ENCODE peak calls at places on chromosome 12, in ten cellular contexts. One of them, this sample, is unnamed.

GRCh38 chr12:46208370-46208769 is 60.5 kb downstream of the SLC38A1 start:
- DNase-seq in neuronal stem cell: no peak
- DNase-seq in heart left ventricle: no peak
- DNase-seq in mucosa of descending colon: no peak
- DNase-seq in epithelial cell of esophagus: peak
- DNase-seq in GM23338: no peak
- DNase-seq in fibroblast of lung: no peak
- DNase-seq in suprapubic skin: no peak
- DNase-seq in ascending aorta: no peak
- DNase-seq in GM12865: no peak
- DNase-seq in this sample: no peak

GRCh38 chr12:55694188-55694515 is 13.6 kb downstream of the ITGA7 start:
- DNase-seq in suprapubic skin: peak
- DNase-seq in neuronal stem cell: no peak
- DNase-seq in heart left ventricle: no peak
- DNase-seq in mucosa of descending colon: no peak
- DNase-seq in epithelial cell of esophagus: no peak
- DNase-seq in GM12865: no peak
- DNase-seq in ascending aorta: no peak
- DNase-seq in GM23338: no peak
- DNase-seq in fibroblast of lung: no peak
- DNase-seq in this sample: no peak

GRCh38 chr12:109436181-109436546 is 40.9 kb downstream of the KCTD10 start:
- DNase-seq in suprapubic skin: no peak
- DNase-seq in GM23338: no peak
- DNase-seq in neuronal stem cell: no peak
- DNase-seq in mucosa of descending colon: no peak
- DNase-seq in ascending aorta: no peak
- DNase-seq in fibroblast of lung: no peak
- DNase-seq in heart left ventricle: no peak
- DNase-seq in epithelial cell of esophagus: no peak
- DNase-seq in GM12865: no peak
- DNase-seq in this sample: no peak

GRCh38 chr12:28415755-28416154 is 225.5 kb downstream of the CCDC91 start:
- DNase-seq in heart left ventricle: no peak
- DNase-seq in GM12865: no peak
- DNase-seq in GM23338: peak
- DNase-seq in fibroblast of lung: peak
- DNase-seq in mucosa of descending colon: no peak
- DNase-seq in ascending aorta: no peak
- DNase-seq in suprapubic skin: no peak
- DNase-seq in neuronal stem cell: no peak
- DNase-seq in epithelial cell of esophagus: peak
- DNase-seq in this sample: no peak

GRCh38 chr12:41701943-41702601 is 442.6 kb downstream of the GXYLT1 start:
- DNase-seq in ascending aorta: no peak
- DNase-seq in neuronal stem cell: no peak
- DNase-seq in suprapubic skin: no peak
- DNase-seq in GM12865: no peak
- DNase-seq in GM23338: no peak
- DNase-seq in fibroblast of lung: no peak
- DNase-seq in mucosa of descending colon: no peak
- DNase-seq in epithelial cell of esophagus: no peak
- DNase-seq in heart left ventricle: no peak
- DNase-seq in this sample: no peak

GRCh38 chr12:95303476-95303875 is 85.9 kb downstream of the VEZT start:
- DNase-seq in suprapubic skin: no peak
- DNase-seq in neuronal stem cell: no peak
- DNase-seq in epithelial cell of esophagus: no peak
- DNase-seq in ascending aorta: no peak
- DNase-seq in fibroblast of lung: peak
- DNase-seq in mucosa of descending colon: no peak
- DNase-seq in GM12865: no peak
- DNase-seq in heart left ventricle: no peak
- DNase-seq in GM23338: no peak
- DNase-seq in this sample: no peak

GRCh38 chr12:130953783-130954543 is at the start of gene ADGRD1:
- DNase-seq in heart left ventricle: peak
- DNase-seq in suprapubic skin: no peak
- DNase-seq in GM23338: peak
- DNase-seq in epithelial cell of esophagus: no peak
- DNase-seq in mucosa of descending colon: peak
- DNase-seq in GM12865: peak
- DNase-seq in neuronal stem cell: no peak
- DNase-seq in fibroblast of lung: no peak
- DNase-seq in ascending aorta: peak
- DNase-seq in this sample: peak

GRCh38 chr12:49478949-49479664 is 59.7 kb upstream of the KCNH3 start:
- DNase-seq in heart left ventricle: peak
- DNase-seq in neuronal stem cell: no peak
- DNase-seq in GM12865: no peak
- DNase-seq in ascending aorta: no peak
- DNase-seq in suprapubic skin: no peak
- DNase-seq in epithelial cell of esophagus: peak
- DNase-seq in fibroblast of lung: no peak
- DNase-seq in mucosa of descending colon: no peak
- DNase-seq in GM23338: peak
- DNase-seq in this sample: no peak

GRCh38 chr12:70933133-70933532 is 12.6 kb upstream of the PTPRR start:
- DNase-seq in epithelial cell of esophagus: no peak
- DNase-seq in mucosa of descending colon: no peak
- DNase-seq in suprapubic skin: no peak
- DNase-seq in GM12865: no peak
- DNase-seq in neuronal stem cell: no peak
- DNase-seq in GM23338: no peak
- DNase-seq in ascending aorta: no peak
- DNase-seq in fibroblast of lung: no peak
- DNase-seq in heart left ventricle: no peak
- DNase-seq in this sample: no peak

GRCh38 chr12:16691624-16692023 is 85.7 kb upstream of the LMO3 start:
- DNase-seq in neuronal stem cell: no peak
- DNase-seq in GM23338: peak
- DNase-seq in heart left ventricle: no peak
- DNase-seq in ascending aorta: no peak
- DNase-seq in epithelial cell of esophagus: no peak
- DNase-seq in fibroblast of lung: no peak
- DNase-seq in GM12865: no peak
- DNase-seq in suprapubic skin: no peak
- DNase-seq in mucosa of descending colon: no peak
- DNase-seq in this sample: no peak

GRCh38 chr12:70648831-70649230 is 11.6 kb upstream of the PTPRB start:
- DNase-seq in GM12865: no peak
- DNase-seq in ascending aorta: no peak
- DNase-seq in epithelial cell of esophagus: peak
- DNase-seq in GM23338: no peak
- DNase-seq in fibroblast of lung: peak
- DNase-seq in neuronal stem cell: no peak
- DNase-seq in suprapubic skin: no peak
- DNase-seq in mucosa of descending colon: no peak
- DNase-seq in heart left ventricle: no peak
- DNase-seq in this sample: no peak

GRCh38 chr12:124938606-124939427 is 24.4 kb upstream of the UBC start:
- DNase-seq in ascending aorta: peak
- DNase-seq in heart left ventricle: peak
- DNase-seq in GM12865: peak
- DNase-seq in epithelial cell of esophagus: peak
- DNase-seq in GM23338: peak
- DNase-seq in neuronal stem cell: no peak
- DNase-seq in mucosa of descending colon: peak
- DNase-seq in fibroblast of lung: peak
- DNase-seq in suprapubic skin: no peak
- DNase-seq in this sample: peak

GRCh38 chr12:6368906-6369525 is 6.3 kb downstream of the SCNN1A start:
- DNase-seq in fibroblast of lung: no peak
- DNase-seq in neuronal stem cell: no peak
- DNase-seq in ascending aorta: no peak
- DNase-seq in GM12865: no peak
- DNase-seq in suprapubic skin: no peak
- DNase-seq in GM23338: no peak
- DNase-seq in mucosa of descending colon: no peak
- DNase-seq in heart left ventricle: peak
- DNase-seq in epithelial cell of esophagus: no peak
- DNase-seq in this sample: no peak
- H3K4me3 ChIP-seq in fibroblast of lung: no peak
- H3K4me3 ChIP-seq in neuronal stem cell: no peak
- H3K4me3 ChIP-seq in ascending aorta: no peak
- H3K4me3 ChIP-seq in GM12865: no peak
- H3K4me3 ChIP-seq in suprapubic skin: no peak
- H3K4me3 ChIP-seq in GM23338: no peak
- H3K4me3 ChIP-seq in mucosa of descending colon: no peak
- H3K4me3 ChIP-seq in heart left ventricle: no peak
- H3K4me3 ChIP-seq in epithelial cell of esophagus: no peak
- H3K4me3 ChIP-seq in this sample: no peak

DNA sequence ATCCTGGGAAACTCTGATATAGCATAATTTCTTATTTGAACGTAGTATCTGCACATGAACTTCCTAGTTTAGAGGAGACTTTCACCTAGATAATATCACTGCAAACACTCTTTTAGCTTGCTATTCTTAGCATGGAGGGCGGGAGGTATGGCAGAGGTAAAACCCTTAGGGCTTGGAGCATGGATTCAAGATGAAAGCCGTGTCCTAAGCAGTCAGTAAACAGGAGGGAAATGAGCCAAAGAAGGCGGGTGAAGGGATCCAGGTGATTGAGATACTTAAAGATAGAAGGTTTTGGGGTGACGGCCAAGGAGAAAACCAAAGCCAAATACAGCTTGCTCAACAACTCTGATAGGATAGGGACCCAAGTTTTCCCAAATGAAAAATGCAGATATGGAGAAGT is 107.1 kb upstream of the BCAT1 start:
- DNase-seq in ascending aorta: no peak
- DNase-seq in suprapubic skin: no peak
- DNase-seq in heart left ventricle: no peak
- DNase-seq in neuronal stem cell: no peak
- DNase-seq in epithelial cell of esophagus: peak
- DNase-seq in GM23338: no peak
- DNase-seq in fibroblast of lung: no peak
- DNase-seq in mucosa of descending colon: no peak
- DNase-seq in GM12865: no peak
- DNase-seq in this sample: no peak
- H3K4me3 ChIP-seq in ascending aorta: no peak
- H3K4me3 ChIP-seq in suprapubic skin: no peak
- H3K4me3 ChIP-seq in heart left ventricle: no peak
- H3K4me3 ChIP-seq in neuronal stem cell: no peak
- H3K4me3 ChIP-seq in epithelial cell of esophagus: no peak
- H3K4me3 ChIP-seq in GM23338: no peak
- H3K4me3 ChIP-seq in fibroblast of lung: no peak
- H3K4me3 ChIP-seq in mucosa of descending colon: no peak
- H3K4me3 ChIP-seq in GM12865: peak
- H3K4me3 ChIP-seq in this sample: no peak

GRCh38 chr12:1607940-1608782 is 13.8 kb upstream of the FBXL14 start:
- DNase-seq in suprapubic skin: no peak
- DNase-seq in neuronal stem cell: no peak
- DNase-seq in GM12865: no peak
- DNase-seq in epithelial cell of esophagus: peak
- DNase-seq in mucosa of descending colon: no peak
- DNase-seq in fibroblast of lung: no peak
- DNase-seq in GM23338: no peak
- DNase-seq in ascending aorta: no peak
- DNase-seq in heart left ventricle: no peak
- DNase-seq in this sample: no peak
- H3K4me3 ChIP-seq in suprapubic skin: no peak
- H3K4me3 ChIP-seq in neuronal stem cell: no peak
- H3K4me3 ChIP-seq in GM12865: no peak
- H3K4me3 ChIP-seq in epithelial cell of esophagus: no peak
- H3K4me3 ChIP-seq in mucosa of descending colon: no peak
- H3K4me3 ChIP-seq in fibroblast of lung: no peak
- H3K4me3 ChIP-seq in GM23338: no peak
- H3K4me3 ChIP-seq in ascending aorta: no peak
- H3K4me3 ChIP-seq in heart left ventricle: no peak
- H3K4me3 ChIP-seq in this sample: no peak

DNA sequence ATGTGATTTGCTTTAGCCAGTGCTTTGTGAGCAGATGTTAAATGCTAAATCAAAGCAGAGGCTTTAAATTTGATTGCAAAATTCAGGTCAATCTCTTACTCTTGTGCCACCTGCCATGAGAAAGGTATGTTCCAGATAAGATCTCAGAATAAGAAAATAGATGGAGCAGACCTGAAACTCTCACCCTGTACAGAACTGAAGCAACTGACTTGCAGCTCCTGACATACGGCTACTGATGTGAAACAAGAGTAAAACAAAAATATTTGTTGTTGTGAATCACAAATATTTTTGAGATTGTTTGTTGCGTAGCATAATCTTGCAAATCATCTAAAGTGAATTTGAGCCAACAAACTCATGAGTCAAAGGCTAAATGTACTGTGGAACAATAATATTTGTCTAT is 3.5 kb upstream of the OSBPL8 start:
- DNase-seq in mucosa of descending colon: no peak
- DNase-seq in epithelial cell of esophagus: no peak
- DNase-seq in GM23338: no peak
- DNase-seq in neuronal stem cell: no peak
- DNase-seq in fibroblast of lung: no peak
- DNase-seq in ascending aorta: no peak
- DNase-seq in GM12865: no peak
- DNase-seq in suprapubic skin: no peak
- DNase-seq in heart left ventricle: no peak
- DNase-seq in this sample: no peak
- H3K4me3 ChIP-seq in mucosa of descending colon: no peak
- H3K4me3 ChIP-seq in epithelial cell of esophagus: no peak
- H3K4me3 ChIP-seq in GM23338: no peak
- H3K4me3 ChIP-seq in neuronal stem cell: no peak
- H3K4me3 ChIP-seq in fibroblast of lung: no peak
- H3K4me3 ChIP-seq in ascending aorta: no peak
- H3K4me3 ChIP-seq in GM12865: no peak
- H3K4me3 ChIP-seq in suprapubic skin: no peak
- H3K4me3 ChIP-seq in heart left ventricle: no peak
- H3K4me3 ChIP-seq in this sample: no peak

GRCh38 chr12:50925920-50926319 is 26.4 kb upstream of the HIGD1C start:
- DNase-seq in heart left ventricle: no peak
- DNase-seq in mucosa of descending colon: no peak
- DNase-seq in GM23338: no peak
- DNase-seq in GM12865: no peak
- DNase-seq in suprapubic skin: no peak
- DNase-seq in ascending aorta: no peak
- DNase-seq in neuronal stem cell: no peak
- DNase-seq in fibroblast of lung: no peak
- DNase-seq in epithelial cell of esophagus: no peak
- DNase-seq in this sample: no peak

GRCh38 chr12:50928392-50928791 is 24.0 kb upstream of the HIGD1C start:
- DNase-seq in GM12865: no peak
- DNase-seq in epithelial cell of esophagus: peak
- DNase-seq in GM23338: no peak
- DNase-seq in mucosa of descending colon: no peak
- DNase-seq in ascending aorta: no peak
- DNase-seq in suprapubic skin: no peak
- DNase-seq in heart left ventricle: no peak
- DNase-seq in neuronal stem cell: no peak
- DNase-seq in fibroblast of lung: no peak
- DNase-seq in this sample: no peak

GRCh38 chr12:50926415-50926814 is 25.9 kb upstream of the HIGD1C start:
- DNase-seq in suprapubic skin: no peak
- DNase-seq in fibroblast of lung: no peak
- DNase-seq in neuronal stem cell: no peak
- DNase-seq in GM12865: no peak
- DNase-seq in GM23338: no peak
- DNase-seq in heart left ventricle: no peak
- DNase-seq in ascending aorta: no peak
- DNase-seq in mucosa of descending colon: no peak
- DNase-seq in epithelial cell of esophagus: no peak
- DNase-seq in this sample: no peak

GRCh38 chr12:50927356-50927755 is 25.0 kb upstream of the HIGD1C start:
- DNase-seq in epithelial cell of esophagus: no peak
- DNase-seq in neuronal stem cell: no peak
- DNase-seq in suprapubic skin: no peak
- DNase-seq in GM23338: no peak
- DNase-seq in mucosa of descending colon: no peak
- DNase-seq in heart left ventricle: no peak
- DNase-seq in ascending aorta: no peak
- DNase-seq in GM12865: no peak
- DNase-seq in fibroblast of lung: no peak
- DNase-seq in this sample: no peak

GRCh38 chr12:50927766-50928224 is 24.5 kb upstream of the HIGD1C start:
- DNase-seq in heart left ventricle: no peak
- DNase-seq in suprapubic skin: no peak
- DNase-seq in GM12865: peak
- DNase-seq in fibroblast of lung: no peak
- DNase-seq in neuronal stem cell: no peak
- DNase-seq in GM23338: no peak
- DNase-seq in ascending aorta: no peak
- DNase-seq in mucosa of descending colon: no peak
- DNase-seq in epithelial cell of esophagus: no peak
- DNase-seq in this sample: no peak
- H3K4me3 ChIP-seq in heart left ventricle: peak
- H3K4me3 ChIP-seq in suprapubic skin: peak
- H3K4me3 ChIP-seq in GM12865: peak
- H3K4me3 ChIP-seq in fibroblast of lung: peak
- H3K4me3 ChIP-seq in neuronal stem cell: no peak
- H3K4me3 ChIP-seq in GM23338: peak
- H3K4me3 ChIP-seq in ascending aorta: peak
- H3K4me3 ChIP-seq in mucosa of descending colon: no peak
- H3K4me3 ChIP-seq in epithelial cell of esophagus: peak
- H3K4me3 ChIP-seq in this sample: peak

This sample was measured in left lung.